ENCODE peak calls at places on chromosomes 13 and 19, in five cellular contexts. R is cardiac muscle cell; G is HFFc6; Z is stimulated activated CD4-positive, alpha-beta T cell treated with anti-CD3 and anti-CD28 coated beads, Interleukin-4, amount 100 ng/mL, for 24 hours; I is GM12865. M is an unnamed sample.

GRCh38 chr19:37977391-37977790 is 70.4 kb downstream of the SIPA1L3 start:
- DNase-seq in R (no peak), G (no peak), Z (no peak), I (no peak), M (no peak)

GRCh38 chr13:51804295-51805172 is 571 bp upstream of the DHRS12 start:
- DNase-seq in R (no peak), G (no peak), Z (peak; percentile 56), I (peak; percentile 31), M (peak; percentile 55)

GRCh38 chr19:15184776-15185175 is 16.0 kb downstream of the NOTCH3 start:
- DNase-seq in R (no peak), G (no peak), Z (no peak), I (no peak), M (no peak)

GRCh38 chr19:46609511-46610412 is 8.6 kb downstream of the CALM3 start:
- DNase-seq in R (no peak), G (no peak), Z (no peak), I (no peak), M (no peak)

GRCh38 chr19:31342926-31343325 is 6.3 kb downstream of the TSHZ3 start:
- DNase-seq in R (no peak), G (no peak), Z (no peak), I (no peak), M (no peak)

GRCh38 chr19:35261356-35262100 is 7.2 kb upstream of the USF2 start:
- DNase-seq in R (no peak), G (no peak), Z (no peak), I (no peak), M (no peak)

GRCh38 chr19:16070366-16070990 is 5.8 kb upstream of the TPM4 start:
- DNase-seq in R (no peak), G (no peak), Z (peak; percentile 84), I (peak; percentile 88), M (peak; percentile 83)

GRCh38 chr19:38974599-38975213 is 836 bp downstream of the FBXO17 start:
- DNase-seq in R (no peak), G (no peak), Z (no peak), I (no peak), M (no peak)

GRCh38 chr13:113491418-113491883 is 940 bp upstream of the DCUN1D2 start:
- DNase-seq in R (peak; percentile 47), G (peak; percentile 10), Z (no peak), I (peak; percentile 24), M (no peak)

GRCh38 chr13:24923305-24923640 is 159.3 kb downstream of the RNF17 start:
- DNase-seq in R (no peak), G (peak; percentile 64), Z (no peak), I (peak; percentile 94), M (no peak)

GRCh38 chr13:67829641-67830040 is 599.5 kb upstream of the PCDH9 start:
- DNase-seq in R (no peak), G (no peak), Z (no peak), I (no peak), M (no peak)

GRCh38 chr13:101730420-101731000 is 278.0 kb downstream of the ITGBL1 start:
- DNase-seq in R (no peak), G (no peak), Z (no peak), I (no peak), M (no peak)

GRCh38 chr19:34601071-34601470 is 75.9 kb downstream of the SCGB2B2 start:
- DNase-seq in R (no peak), G (no peak), Z (no peak), I (no peak), M (no peak)

GRCh38 chr19:41940443-41941409 is 12.5 kb upstream of the ERFL start:
- DNase-seq in R (no peak), G (no peak), Z (no peak), I (peak; percentile 44), M (peak; percentile 31)

M was measured in activated CD4-positive, alpha-beta T cell treated with anti-CD3 and anti-CD28 coated beads, Interleukin-2, amount 50 U/mL, for 48 hours.